ENCODE peak calls at places on chromosomes 12 and 14, in five cellular contexts. One of them, this sample, is unnamed.

GRCh38 chr12:99026332-99027116 is 381.4 kb downstream of the APAF1 start:
- DNase-seq in uterus: no peak
- DNase-seq in pancreas: no peak
- DNase-seq in naive thymus-derived CD4-positive, alpha-beta T cell: no peak
- DNase-seq in mesendoderm: no peak
- DNase-seq in this sample: no peak

GRCh38 chr14:50085570-50086315 is 30.6 kb downstream of the VCPKMT start:
- DNase-seq in uterus: no peak
- DNase-seq in pancreas: no peak
- DNase-seq in naive thymus-derived CD4-positive, alpha-beta T cell: no peak
- DNase-seq in mesendoderm: peak
- DNase-seq in this sample: no peak

GRCh38 chr14:42110167-42110566 is 503.5 kb downstream of the LRFN5 start:
- DNase-seq in pancreas: no peak
- DNase-seq in naive thymus-derived CD4-positive, alpha-beta T cell: no peak
- DNase-seq in mesendoderm: peak
- DNase-seq in uterus: no peak
- DNase-seq in this sample: no peak

GRCh38 chr14:99755629-99756603 is 37.3 kb upstream of the EML1 start:
- DNase-seq in uterus: peak
- DNase-seq in mesendoderm: no peak
- DNase-seq in naive thymus-derived CD4-positive, alpha-beta T cell: no peak
- DNase-seq in pancreas: peak
- DNase-seq in this sample: no peak

GRCh38 chr14:103073367-103073875 is 10.6 kb upstream of the LBHD2 start:
- DNase-seq in naive thymus-derived CD4-positive, alpha-beta T cell: no peak
- DNase-seq in pancreas: peak
- DNase-seq in mesendoderm: no peak
- DNase-seq in uterus: no peak
- DNase-seq in this sample: no peak

GRCh38 chr12:94326727-94327126 is 132.9 kb downstream of the CEP83 start:
- DNase-seq in naive thymus-derived CD4-positive, alpha-beta T cell: no peak
- DNase-seq in pancreas: no peak
- DNase-seq in uterus: no peak
- DNase-seq in mesendoderm: no peak
- DNase-seq in this sample: peak

GRCh38 chr12:120709976-120710804 is at the start of gene UNC119B:
- DNase-seq in mesendoderm: peak
- DNase-seq in uterus: peak
- DNase-seq in naive thymus-derived CD4-positive, alpha-beta T cell: peak
- DNase-seq in pancreas: peak
- DNase-seq in this sample: no peak

GRCh38 chr12:25518512-25518911 is 34.6 kb downstream of the LMNTD1 start:
- DNase-seq in pancreas: no peak
- DNase-seq in uterus: no peak
- DNase-seq in naive thymus-derived CD4-positive, alpha-beta T cell: no peak
- DNase-seq in mesendoderm: no peak
- DNase-seq in this sample: peak

GRCh38 chr12:88897723-88898122 is 317.5 kb upstream of the KITLG start:
- DNase-seq in mesendoderm: peak
- DNase-seq in naive thymus-derived CD4-positive, alpha-beta T cell: no peak
- DNase-seq in pancreas: no peak
- DNase-seq in uterus: no peak
- DNase-seq in this sample: no peak

GRCh38 chr14:53450871-53451270 is 297.7 kb upstream of the DDHD1 start:
- DNase-seq in mesendoderm: no peak
- DNase-seq in pancreas: no peak
- DNase-seq in naive thymus-derived CD4-positive, alpha-beta T cell: no peak
- DNase-seq in uterus: no peak
- DNase-seq in this sample: no peak

GRCh38 chr12:92244036-92244435 is 98.4 kb upstream of the BTG1 start:
- DNase-seq in naive thymus-derived CD4-positive, alpha-beta T cell: no peak
- DNase-seq in mesendoderm: no peak
- DNase-seq in pancreas: peak
- DNase-seq in uterus: peak
- DNase-seq in this sample: no peak

GRCh38 chr14:22291406-22291805 is 297.6 kb downstream of the DAD1 start:
- DNase-seq in uterus: no peak
- DNase-seq in mesendoderm: no peak
- DNase-seq in pancreas: no peak
- DNase-seq in naive thymus-derived CD4-positive, alpha-beta T cell: no peak
- DNase-seq in this sample: no peak

GRCh38 chr12:57693659-57694458 is at the start of gene OS9:
- DNase-seq in naive thymus-derived CD4-positive, alpha-beta T cell: peak
- DNase-seq in mesendoderm: peak
- DNase-seq in uterus: peak
- DNase-seq in pancreas: peak
- DNase-seq in this sample: peak

GRCh38 chr12:59736786-59737185 is 141.0 kb downstream of the SLC16A7 start:
- DNase-seq in pancreas: peak
- DNase-seq in uterus: no peak
- DNase-seq in mesendoderm: peak
- DNase-seq in naive thymus-derived CD4-positive, alpha-beta T cell: no peak
- DNase-seq in this sample: peak

GRCh38 chr14:27243360-27243759 is 645.5 kb upstream of the NOVA1 start:
- DNase-seq in naive thymus-derived CD4-positive, alpha-beta T cell: no peak
- DNase-seq in pancreas: no peak
- DNase-seq in uterus: no peak
- DNase-seq in mesendoderm: no peak
- DNase-seq in this sample: no peak

GRCh38 chr12:132374821-132375445 is 45.5 kb upstream of the GALNT9 start:
- DNase-seq in pancreas: no peak
- DNase-seq in mesendoderm: no peak
- DNase-seq in naive thymus-derived CD4-positive, alpha-beta T cell: no peak
- DNase-seq in uterus: no peak
- DNase-seq in this sample: no peak

GRCh38 chr12:53696285-53696654 is 20.4 kb upstream of the ATP5MC2 start:
- DNase-seq in naive thymus-derived CD4-positive, alpha-beta T cell: no peak
- DNase-seq in pancreas: peak
- DNase-seq in uterus: peak
- DNase-seq in mesendoderm: peak
- DNase-seq in this sample: peak

GRCh38 chr14:105474478-105475268 is at the start of gene CRIP2:
- DNase-seq in mesendoderm: peak
- DNase-seq in naive thymus-derived CD4-positive, alpha-beta T cell: peak
- DNase-seq in pancreas: no peak
- DNase-seq in uterus: no peak
- DNase-seq in this sample: no peak

GRCh38 chr12:88334271-88334670 is 192.2 kb downstream of the TMTC3 start:
- DNase-seq in pancreas: no peak
- DNase-seq in mesendoderm: no peak
- DNase-seq in naive thymus-derived CD4-positive, alpha-beta T cell: no peak
- DNase-seq in uterus: peak
- DNase-seq in this sample: peak

GRCh38 chr14:96824283-96824682 is 27.1 kb downstream of the VRK1 start:
- DNase-seq in uterus: no peak
- DNase-seq in pancreas: no peak
- DNase-seq in mesendoderm: no peak
- DNase-seq in naive thymus-derived CD4-positive, alpha-beta T cell: no peak
- DNase-seq in this sample: peak

GRCh38 chr14:97878206-97878605 is 1081.0 kb downstream of the VRK1 start:
- DNase-seq in naive thymus-derived CD4-positive, alpha-beta T cell: no peak
- DNase-seq in pancreas: no peak
- DNase-seq in uterus: no peak
- DNase-seq in mesendoderm: no peak
- DNase-seq in this sample: no peak

GRCh38 chr14:43914041-43914693 is 592.9 kb downstream of the FSCB start:
- DNase-seq in pancreas: no peak
- DNase-seq in mesendoderm: peak
- DNase-seq in uterus: no peak
- DNase-seq in naive thymus-derived CD4-positive, alpha-beta T cell: no peak
- DNase-seq in this sample: no peak

GRCh38 chr12:6560501-6561205 is 4.8 kb upstream of the IFFO1 start:
- DNase-seq in mesendoderm: no peak
- DNase-seq in uterus: no peak
- DNase-seq in naive thymus-derived CD4-positive, alpha-beta T cell: no peak
- DNase-seq in pancreas: no peak
- DNase-seq in this sample: no peak

GRCh38 chr12:54998958-54999510 is 14.5 kb upstream of the TESPA1 start:
- DNase-seq in naive thymus-derived CD4-positive, alpha-beta T cell: no peak
- DNase-seq in uterus: no peak
- DNase-seq in pancreas: no peak
- DNase-seq in mesendoderm: no peak
- DNase-seq in this sample: no peak

GRCh38 chr14:24710403-24711063 is 76.5 kb upstream of the GZMB start:
- DNase-seq in mesendoderm: peak
- DNase-seq in uterus: peak
- DNase-seq in naive thymus-derived CD4-positive, alpha-beta T cell: peak
- DNase-seq in pancreas: peak
- DNase-seq in this sample: no peak

GRCh38 chr12:119990382-119990874 is 1.4 kb downstream of the BICDL1 start:
- DNase-seq in mesendoderm: peak
- DNase-seq in pancreas: no peak
- DNase-seq in uterus: no peak
- DNase-seq in naive thymus-derived CD4-positive, alpha-beta T cell: no peak
- DNase-seq in this sample: no peak

GRCh38 chr12:23767834-23768233 is 181.6 kb downstream of the SOX5 start:
- DNase-seq in mesendoderm: peak
- DNase-seq in uterus: no peak
- DNase-seq in pancreas: no peak
- DNase-seq in naive thymus-derived CD4-positive, alpha-beta T cell: no peak
- DNase-seq in this sample: no peak

GRCh38 chr12:53267309-53268008 is 640 bp upstream of the ESPL1 start:
- DNase-seq in mesendoderm: no peak
- DNase-seq in pancreas: no peak
- DNase-seq in naive thymus-derived CD4-positive, alpha-beta T cell: no peak
- DNase-seq in uterus: no peak
- DNase-seq in this sample: no peak

GRCh38 chr12:104249898-104250297 is 34.3 kb downstream of the TXNRD1 start:
- DNase-seq in uterus: no peak
- DNase-seq in pancreas: no peak
- DNase-seq in mesendoderm: no peak
- DNase-seq in naive thymus-derived CD4-positive, alpha-beta T cell: no peak
- DNase-seq in this sample: no peak

GRCh38 chr12:81998761-81999378 is 239.7 kb upstream of the PPFIA2 start:
- DNase-seq in naive thymus-derived CD4-positive, alpha-beta T cell: no peak
- DNase-seq in uterus: no peak
- DNase-seq in mesendoderm: no peak
- DNase-seq in pancreas: no peak
- DNase-seq in this sample: no peak

GRCh38 chr12:101186291-101186690 is 23.7 kb downstream of the SLC5A8 start:
- DNase-seq in naive thymus-derived CD4-positive, alpha-beta T cell: no peak
- DNase-seq in uterus: no peak
- DNase-seq in mesendoderm: no peak
- DNase-seq in pancreas: no peak
- DNase-seq in this sample: no peak

DNA sequence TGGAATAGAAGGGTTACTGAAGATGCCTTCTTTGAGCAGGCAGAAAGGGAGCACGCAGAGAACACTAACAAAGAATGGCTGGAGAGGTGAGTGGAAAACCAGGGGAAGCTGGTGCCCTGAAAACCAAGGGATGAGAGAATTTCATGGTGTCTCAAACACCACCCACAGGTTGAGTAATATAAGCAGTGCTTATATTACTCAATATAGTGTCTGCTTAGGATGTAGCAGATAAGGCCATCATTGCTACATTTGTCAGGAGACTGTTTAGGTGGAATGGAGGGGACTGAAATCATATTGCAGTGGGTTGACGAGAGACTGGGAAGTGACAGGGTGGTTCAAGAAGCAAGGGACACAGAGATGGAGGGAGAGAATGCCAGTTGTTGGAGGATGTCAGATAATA is 20.6 kb downstream of the PKP2 start:
- DNase-seq in pancreas: no peak
- DNase-seq in uterus: no peak
- DNase-seq in mesendoderm: no peak
- DNase-seq in naive thymus-derived CD4-positive, alpha-beta T cell: no peak
- DNase-seq in this sample: no peak
- H3K27ac ChIP-seq in pancreas: no peak
- H3K27ac ChIP-seq in uterus: no peak
- H3K27ac ChIP-seq in mesendoderm: no peak
- H3K27ac ChIP-seq in naive thymus-derived CD4-positive, alpha-beta T cell: no peak
- H3K27ac ChIP-seq in this sample: no peak

DNA sequence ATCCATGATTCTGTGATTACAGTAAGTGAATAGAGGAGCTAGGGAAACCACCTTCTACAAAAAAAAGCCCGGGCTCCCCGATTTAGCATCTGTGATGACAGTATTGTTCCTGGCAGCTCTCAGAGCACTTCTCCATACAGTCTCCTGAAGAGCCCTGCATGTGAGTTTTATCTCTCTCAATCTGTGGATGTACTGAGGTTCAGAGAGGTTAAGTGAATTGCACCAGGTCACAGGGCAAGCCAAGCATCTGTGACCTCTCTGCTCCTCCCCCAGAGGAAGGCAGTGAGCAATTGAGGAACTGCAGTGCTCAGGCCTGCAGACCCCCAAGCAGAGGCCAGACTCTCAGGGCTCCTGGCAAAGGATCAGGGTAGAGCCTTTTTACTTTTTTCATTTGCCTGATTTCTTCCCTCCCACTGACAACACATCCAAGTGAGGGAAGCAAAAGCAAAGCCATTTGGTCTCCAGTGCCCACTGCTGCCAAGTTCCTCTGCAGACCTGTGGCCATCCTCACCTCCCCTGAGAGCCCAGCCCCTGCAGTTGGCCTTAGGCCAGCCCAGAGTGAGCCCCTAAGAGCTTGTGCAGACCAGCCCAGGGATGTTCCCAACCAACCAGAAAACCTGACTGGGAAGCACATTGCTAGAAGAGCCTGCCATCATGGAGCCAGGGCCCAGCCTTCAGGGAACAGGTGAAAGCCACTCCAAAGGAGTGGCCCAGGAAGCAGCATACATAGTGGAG is 47.6 kb upstream of the PNMA1 start:
- DNase-seq in pancreas: no peak
- DNase-seq in mesendoderm: no peak
- DNase-seq in uterus: no peak
- DNase-seq in naive thymus-derived CD4-positive, alpha-beta T cell: no peak
- DNase-seq in this sample: no peak
- H3K27ac ChIP-seq in pancreas: peak
- H3K27ac ChIP-seq in mesendoderm: no peak
- H3K27ac ChIP-seq in uterus: peak
- H3K27ac ChIP-seq in naive thymus-derived CD4-positive, alpha-beta T cell: peak
- H3K27ac ChIP-seq in this sample: no peak

GRCh38 chr12:2243275-2243674 is 190.5 kb downstream of the CACNA1C start:
- DNase-seq in naive thymus-derived CD4-positive, alpha-beta T cell: no peak
- DNase-seq in mesendoderm: peak
- DNase-seq in uterus: no peak
- DNase-seq in pancreas: no peak
- DNase-seq in this sample: no peak

GRCh38 chr12:2246358-2246757 is 193.6 kb downstream of the CACNA1C start:
- DNase-seq in mesendoderm: no peak
- DNase-seq in uterus: no peak
- DNase-seq in naive thymus-derived CD4-positive, alpha-beta T cell: no peak
- DNase-seq in pancreas: no peak
- DNase-seq in this sample: no peak

GRCh38 chr12:2242816-2243215 is 190.0 kb downstream of the CACNA1C start:
- DNase-seq in uterus: no peak
- DNase-seq in mesendoderm: no peak
- DNase-seq in pancreas: no peak
- DNase-seq in naive thymus-derived CD4-positive, alpha-beta T cell: no peak
- DNase-seq in this sample: no peak

GRCh38 chr12:2242206-2242605 is 189.4 kb downstream of the CACNA1C start:
- DNase-seq in mesendoderm: no peak
- DNase-seq in pancreas: no peak
- DNase-seq in uterus: no peak
- DNase-seq in naive thymus-derived CD4-positive, alpha-beta T cell: no peak
- DNase-seq in this sample: no peak

GRCh38 chr12:2244013-2244861 is 191.4 kb downstream of the CACNA1C start:
- DNase-seq in uterus: peak
- DNase-seq in pancreas: no peak
- DNase-seq in mesendoderm: peak
- DNase-seq in naive thymus-derived CD4-positive, alpha-beta T cell: no peak
- DNase-seq in this sample: no peak
- H3K27ac ChIP-seq in uterus: peak
- H3K27ac ChIP-seq in pancreas: no peak
- H3K27ac ChIP-seq in mesendoderm: no peak
- H3K27ac ChIP-seq in naive thymus-derived CD4-positive, alpha-beta T cell: no peak
- H3K27ac ChIP-seq in this sample: no peak

GRCh38 chr12:129753596-129753995 is 150.2 kb downstream of the TMEM132D start:
- DNase-seq in mesendoderm: peak
- DNase-seq in pancreas: no peak
- DNase-seq in uterus: no peak
- DNase-seq in naive thymus-derived CD4-positive, alpha-beta T cell: no peak
- DNase-seq in this sample: no peak
- H3K27ac ChIP-seq in mesendoderm: no peak
- H3K27ac ChIP-seq in pancreas: no peak
- H3K27ac ChIP-seq in uterus: no peak
- H3K27ac ChIP-seq in naive thymus-derived CD4-positive, alpha-beta T cell: no peak
- H3K27ac ChIP-seq in this sample: no peak